ENCODE peak calls at places on chromosomes 2 and 18, in seven cellular contexts. O, H, I, M, B, V and A are unnamed samples.

GRCh38 chr18:50806208-50806616 is 13.6 kb downstream of the MRO start:
- DNase-seq in V (no peak), O (no peak), H (no peak), I (peak), B (no peak), M (no peak), A (no peak)

GRCh38 chr2:227884511-227884947 is 13.1 kb downstream of the DAW1 start:
- DNase-seq in H (peak), V (peak), M (peak), O (peak), I (peak), B (peak), A (peak)

GRCh38 chr2:211766689-211767088 is 771.9 kb downstream of the ERBB4 start:
- DNase-seq in I (peak), M (no peak), H (no peak), O (no peak), B (no peak), V (peak), A (no peak)

GRCh38 chr18:46343940-46344372 is 239.8 kb downstream of the HAUS1 start:
- DNase-seq in M (peak), H (no peak), I (peak), B (no peak), V (peak), O (no peak), A (no peak)

GRCh38 chr18:58528011-58528367 is 100.9 kb downstream of the ALPK2 start:
- DNase-seq in B (no peak), H (no peak), V (no peak), I (no peak), O (no peak), M (no peak), A (no peak)

GRCh38 chr2:134379293-134379692 is 125.4 kb downstream of the MGAT5 start:
- DNase-seq in O (peak), M (no peak), H (no peak), I (no peak), V (no peak), B (no peak), A (no peak)

GRCh38 chr2:236936446-236936940 is 149.2 kb upstream of the COPS8 start:
- DNase-seq in V (peak), H (no peak), I (no peak), M (no peak), O (no peak), B (no peak), A (no peak)

GRCh38 chr2:179266271-179266670 is 1.6 kb upstream of the SESTD1 start:
- DNase-seq in B (no peak), I (no peak), M (no peak), O (no peak), V (no peak), H (no peak), A (no peak)

GRCh38 chr18:30970201-30970816 is 72.2 kb downstream of the DSC3 start:
- DNase-seq in M (peak), O (no peak), B (peak), I (no peak), H (no peak), V (no peak), A (peak)

GRCh38 chr2:11140492-11140891 is 14.8 kb upstream of the SLC66A3 start:
- DNase-seq in I (no peak), O (no peak), V (no peak), B (no peak), M (no peak), H (no peak), A (peak)

GRCh38 chr2:32572030-32572429 is 55.8 kb upstream of the TTC27 start:
- DNase-seq in O (no peak), I (no peak), V (no peak), H (no peak), B (no peak), M (no peak), A (no peak)

GRCh38 chr2:11534078-11534745 is 367 bp downstream of the GREB1 start:
- DNase-seq in M (no peak), O (no peak), B (no peak), H (no peak), I (no peak), V (no peak), A (no peak)

GRCh38 chr2:182359027-182360011 is 67.5 kb downstream of the PDE1A start:
- DNase-seq in B (no peak), O (no peak), I (no peak), V (no peak), H (no peak), M (no peak), A (peak)

GRCh38 chr2:240149943-240150784 is 9.7 kb upstream of the OTOS start:
- DNase-seq in H (peak), B (peak), M (peak), I (peak), O (no peak), V (no peak), A (peak)